ENCODE peak calls at places on chromosomes 13 and 19, in eight cellular contexts. V is stomach; U is mesenchymal stem cell; C is CD4-positive, alpha-beta memory T cell; Q is IMR-90; K is DND-41; Z is uterus; E is dorsolateral prefrontal cortex. L is an unnamed sample.

GRCh38 chr13:109547942-109548860 is 238.2 kb downstream of the IRS2 start:
- DNase-seq in V (no peak), U (no peak), C (no peak), Q (no peak), K (peak; percentile 49), Z (no peak), E (no peak), L (no peak)

GRCh38 chr19:14405380-14405757 is 13.8 kb downstream of the DDX39A start:
- DNase-seq in V (no peak), U (no peak), C (no peak), Q (no peak), K (no peak), Z (no peak), E (no peak), L (no peak)

GRCh38 chr13:77674802-77675201 is 22.7 kb upstream of the SLAIN1 start:
- DNase-seq in V (no peak), U (no peak), C (no peak), Q (no peak), K (no peak), Z (no peak), E (no peak), L (no peak)

GRCh38 chr13:58960909-58961308 is 1202.8 kb downstream of the DIAPH3 start:
- DNase-seq in V (no peak), U (peak; percentile 56), C (no peak), Q (peak; percentile 2), K (no peak), Z (no peak), E (no peak), L (no peak)

GRCh38 chr13:111566567-111566966 is 246.1 kb downstream of the TEX29 start:
- DNase-seq in V (no peak), U (no peak), C (no peak), Q (no peak), K (no peak), Z (no peak), E (no peak), L (no peak)

GRCh38 chr19:32550666-32551065 is 30.3 kb upstream of the PDCD5 start:
- DNase-seq in V (no peak), U (no peak), C (no peak), Q (no peak), K (no peak), Z (no peak), E (no peak), L (no peak)

GRCh38 chr13:108728370-108728769 is 99.0 kb downstream of the MYO16 start:
- DNase-seq in V (no peak), U (no peak), C (no peak), Q (no peak), K (no peak), Z (no peak), E (no peak), L (no peak)

GRCh38 chr19:33530261-33530660 is 8.7 kb upstream of the PEPD start:
- DNase-seq in V (no peak), U (no peak), C (no peak), Q (no peak), K (no peak), Z (no peak), E (no peak), L (no peak)

GRCh38 chr13:70108276-70108845 is at the start of gene KLHL1:
- DNase-seq in V (no peak), U (no peak), C (no peak), Q (no peak), K (no peak), Z (no peak), E (no peak), L (no peak)

GRCh38 chr13:95452376-95452775 is 100.1 kb upstream of the CLDN10 start:
- DNase-seq in V (no peak), U (no peak), C (no peak), Q (no peak), K (no peak), Z (no peak), E (no peak), L (no peak)

GRCh38 chr19:44587863-44588752 is 25.3 kb upstream of the IGSF23 start:
- DNase-seq in V (no peak), U (peak; percentile 92), C (no peak), Q (peak; percentile 96), K (no peak), Z (no peak), E (no peak), L (peak; percentile 75)

GRCh38 chr13:79108914-79109643 is 297.0 kb downstream of the RBM26 start:
- DNase-seq in V (no peak), U (no peak), C (no peak), Q (no peak), K (no peak), Z (no peak), E (no peak), L (no peak)

GRCh38 chr13:50319603-50320296 is 304.5 kb downstream of the KCNRG start:
- DNase-seq in V (no peak), U (peak; percentile 60), C (peak; percentile 13), Q (peak; percentile 29), K (peak; percentile 70), Z (no peak), E (no peak), L (no peak)

GRCh38 chr19:51986309-51987291 is at the start of gene ZNF350:
- DNase-seq in V (peak; percentile 95), U (peak; percentile 95), C (peak; percentile 89), Q (peak; percentile 97), K (peak; percentile 95), Z (peak; percentile 93), E (peak; percentile 99), L (peak; percentile 81)

GRCh38 chr19:15644816-15645215 is 4.1 kb downstream of the CYP4F3 start:
- DNase-seq in V (no peak), U (no peak), C (no peak), Q (no peak), K (no peak), Z (no peak), E (no peak), L (no peak)

GRCh38 chr13:113210834-113211233 is 1.4 kb downstream of the CUL4A start:
- DNase-seq in V (no peak), U (no peak), C (no peak), Q (no peak), K (no peak), Z (no peak), E (no peak), L (no peak)
- H3K4me3 ChIP-seq in V (peak overlapping the region; percentile 98), U (no peak overlapping the region), C (no peak overlapping the region), Q (peak overlapping the region; percentile 4), K (peak overlapping the region; percentile 83), Z (no peak overlapping the region), E (no peak overlapping the region), L (peak overlapping the region; percentile 11)

GRCh38 chr19:1786668-1787067 is 25.4 kb downstream of the ATP8B3 start:
- DNase-seq in V (no peak), U (no peak), C (no peak), Q (no peak), K (no peak), Z (no peak), E (no peak), L (no peak)

GRCh38 chr19:1787116-1787515 is 25.0 kb downstream of the ATP8B3 start:
- DNase-seq in V (peak; percentile 49), U (no peak), C (no peak), Q (no peak), K (no peak), Z (no peak), E (no peak), L (no peak)

GRCh38 chr19:1783354-1783753 is 28.7 kb downstream of the ATP8B3 start:
- DNase-seq in V (no peak), U (no peak), C (no peak), Q (no peak), K (no peak), Z (no peak), E (no peak), L (no peak)

GRCh38 chr19:1783874-1784273 is 28.2 kb downstream of the ATP8B3 start:
- DNase-seq in V (no peak), U (no peak), C (no peak), Q (no peak), K (no peak), Z (no peak), E (no peak), L (no peak)

GRCh38 chr19:1785310-1785709 is 26.8 kb downstream of the ATP8B3 start:
- DNase-seq in V (no peak), U (no peak), C (no peak), Q (no peak), K (no peak), Z (no peak), E (no peak), L (no peak)
- H3K27me3 ChIP-seq in V (peaks cover 6% of the 10 kb centered on the region), U (peaks cover 50% of the 10 kb centered on the region), C (peaks cover 11% of the 10 kb centered on the region), Q (peaks cover 40% of the 10 kb centered on the region), K (no peaks in the 10 kb centered on the region), Z (no peaks in the 10 kb centered on the region), E (peaks cover 63% of the 10 kb centered on the region), L (peaks cover 5% of the 10 kb centered on the region)

DNA sequence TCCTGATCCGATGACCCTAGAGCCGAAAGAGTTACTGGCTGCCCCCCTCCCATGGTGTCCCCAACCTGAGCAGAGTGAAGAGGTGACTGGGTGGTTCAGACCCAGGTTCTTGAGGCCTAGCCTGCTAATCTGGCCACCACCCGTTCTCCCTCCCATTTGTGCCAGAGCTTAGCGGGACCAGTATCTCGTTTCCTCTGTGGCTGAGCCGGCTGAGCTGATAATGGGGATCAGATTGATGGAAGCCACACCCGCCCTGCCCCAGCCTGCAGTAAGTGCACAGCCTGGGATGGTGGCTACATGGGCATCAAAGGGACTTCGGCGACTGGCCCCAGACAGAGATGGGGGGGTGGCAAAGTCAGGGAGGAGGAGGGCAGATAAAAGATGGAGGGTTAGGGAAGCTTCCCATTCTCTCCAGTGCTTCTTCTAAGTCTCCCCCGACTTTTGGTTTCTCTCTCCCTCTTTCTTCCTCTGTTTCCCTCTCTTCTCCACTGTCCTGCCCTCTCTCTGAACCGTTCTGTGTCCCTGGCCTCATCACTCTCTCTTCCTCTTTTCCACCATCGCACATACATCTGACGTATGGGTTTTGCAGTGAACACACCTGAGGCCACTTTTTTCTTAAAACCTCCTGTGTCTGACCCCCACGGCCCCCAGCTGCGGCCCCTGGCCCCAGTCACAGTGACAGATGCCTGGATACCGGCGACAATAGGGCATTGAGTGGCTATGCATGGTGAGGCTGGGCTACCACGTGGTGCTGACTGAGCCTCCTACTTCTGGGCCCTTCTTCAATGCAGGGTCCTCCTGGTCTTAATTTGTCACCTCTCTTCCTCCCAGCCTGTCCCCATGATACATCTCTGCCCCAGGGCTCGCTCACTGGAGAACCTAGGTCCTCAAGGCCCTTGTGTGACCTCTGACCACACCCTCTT is 2.4 kb downstream of the ELAVL3 start:
- DNase-seq in V (no peak), U (no peak), C (no peak), Q (no peak), K (no peak), Z (no peak), E (peak; percentile 75), L (no peak)
- H3K4me3 ChIP-seq in V (no peak overlapping the region), U (no peak overlapping the region), C (no peak overlapping the region), Q (no peak overlapping the region), K (no peak overlapping the region), Z (no peak overlapping the region), E (peak overlapping the region; percentile 87), L (no peak overlapping the region)

DNA sequence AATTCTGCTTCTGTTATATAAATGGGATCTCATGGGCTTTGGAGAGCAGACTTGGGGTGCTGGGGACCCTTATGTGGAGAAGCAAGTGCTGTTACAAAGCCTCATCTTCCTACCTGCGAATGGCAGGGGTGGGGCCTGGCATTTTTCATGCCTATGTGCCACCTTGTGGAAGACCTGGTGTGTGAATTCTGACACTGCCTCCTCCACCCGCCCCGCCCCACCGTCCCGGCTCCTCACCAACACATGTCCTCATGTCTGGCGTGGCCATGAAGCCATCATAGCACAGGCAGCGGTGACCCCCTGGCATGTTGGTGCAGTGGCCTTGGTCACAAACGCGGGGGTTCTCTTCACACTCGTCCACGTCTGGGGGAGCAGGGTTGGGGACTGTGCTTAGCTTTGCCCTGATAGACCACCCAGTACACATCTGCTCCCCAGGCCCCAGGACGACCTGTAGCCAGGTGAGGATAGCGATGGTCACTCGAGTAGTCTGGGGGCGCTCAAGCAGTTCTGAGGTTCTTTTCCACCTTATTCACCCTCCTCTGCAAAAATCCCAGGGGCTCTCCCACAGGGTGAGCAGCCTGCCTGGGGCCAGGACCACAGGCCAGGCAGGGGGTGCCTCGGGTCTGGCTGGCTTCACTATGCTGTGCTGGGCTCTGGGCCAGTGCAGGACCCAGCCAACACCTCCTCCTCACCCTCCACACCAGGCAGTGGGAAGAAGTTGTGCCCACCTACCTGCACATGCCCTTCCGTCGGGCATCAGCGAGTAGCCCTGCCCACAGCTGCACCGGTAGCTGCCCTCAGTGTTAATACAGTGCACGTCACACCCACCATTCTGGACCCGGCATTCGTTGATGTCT is 32.7 kb downstream of the FBN3 start:
- DNase-seq in V (no peak), U (no peak), C (no peak), Q (no peak), K (no peak), Z (no peak), E (no peak), L (no peak)
- H3K27me3 ChIP-seq in V (no peaks in the 10 kb centered on the region), U (peaks cover 17% of the 10 kb centered on the region), C (no peaks in the 10 kb centered on the region), Q (no peaks in the 10 kb centered on the region), K (no peaks in the 10 kb centered on the region), Z (no peaks in the 10 kb centered on the region), E (no peaks in the 10 kb centered on the region), L (no peaks in the 10 kb centered on the region)

L was measured in BJ.